ENCODE peak calls at places on chromosomes 2 and 18, in eight cellular contexts. P, M, D, F, B, W, Y and U are unnamed samples.

GRCh38 chr2:168948621-168949212 is 47.6 kb downstream of the G6PC2 start:
- DNase-seq in P (no peak), M (no peak), D (no peak), F (no peak), B (no peak), W (no peak), Y (no peak), U (no peak)

GRCh38 chr2:220932041-220932440 is 640.1 kb downstream of the EPHA4 start:
- DNase-seq in P (no peak), M (no peak), D (no peak), F (no peak), B (no peak), W (no peak), Y (no peak), U (no peak)

GRCh38 chr2:27638709-27639108 is 9.9 kb downstream of the GPN1 start:
- DNase-seq in P (no peak), M (no peak), D (no peak), F (no peak), B (no peak), W (no peak), Y (no peak), U (no peak)

GRCh38 chr18:56747032-56747658 is 96.0 kb downstream of the WDR7 start:
- DNase-seq in P (no peak), M (no peak), D (no peak), F (no peak), B (no peak), W (no peak), Y (no peak), U (no peak)

GRCh38 chr18:54222922-54223567 is 1.4 kb downstream of the MBD2 start:
- DNase-seq in P (no peak), M (peak; percentile 29), D (no peak), F (peak; percentile 32), B (no peak), W (no peak), Y (no peak), U (no peak)

GRCh38 chr2:101022221-101022620 is 20.1 kb downstream of the RPL31 start:
- DNase-seq in P (no peak), M (no peak), D (peak; percentile 48), F (no peak), B (no peak), W (no peak), Y (no peak), U (no peak)

GRCh38 chr2:217625475-217626245 is 377.1 kb downstream of the TNS1 start:
- DNase-seq in P (no peak), M (no peak), D (no peak), F (no peak), B (no peak), W (no peak), Y (no peak), U (no peak)

GRCh38 chr2:165874445-165875039 is 79.0 kb downstream of the TTC21B start:
- DNase-seq in P (no peak), M (peak; percentile 49), D (no peak), F (no peak), B (no peak), W (no peak), Y (no peak), U (no peak)

GRCh38 chr2:226031078-226031937 is 631.8 kb downstream of the NYAP2 start:
- DNase-seq in P (peak; percentile 79), M (peak; percentile 37), D (peak; percentile 67), F (peak; percentile 40), B (peak; percentile 45), W (peak; percentile 52), Y (peak; percentile 75), U (peak; percentile 86)

GRCh38 chr18:32299489-32299888 is 109.7 kb downstream of the MEP1B start:
- DNase-seq in P (no peak), M (no peak), D (no peak), F (no peak), B (no peak), W (no peak), Y (no peak), U (no peak)

GRCh38 chr2:7676714-7677113 is 759.5 kb downstream of the RNF144A start:
- DNase-seq in P (no peak), M (no peak), D (no peak), F (no peak), B (no peak), W (no peak), Y (no peak), U (no peak)

GRCh38 chr18:23568265-23568664 is 18.0 kb downstream of the NPC1 start:
- DNase-seq in P (no peak), M (no peak), D (no peak), F (no peak), B (no peak), W (no peak), Y (no peak), U (no peak)

GRCh38 chr2:109437325-109438090 is 176.3 kb downstream of the SEPTIN10 start:
- DNase-seq in P (peak; percentile 35), M (no peak), D (no peak), F (no peak), B (no peak), W (no peak), Y (no peak), U (no peak)

GRCh38 chr2:29293830-29294438 is 178.7 kb downstream of the CLIP4 start:
- DNase-seq in P (no peak), M (no peak), D (no peak), F (no peak), B (no peak), W (no peak), Y (no peak), U (no peak)

GRCh38 chr2:215849771-215850170 is 163.6 kb downstream of the MREG start:
- DNase-seq in P (no peak), M (no peak), D (no peak), F (no peak), B (no peak), W (no peak), Y (no peak), U (no peak)

GRCh38 chr18:6714027-6714426 is 15.5 kb upstream of the ARHGAP28 start:
- DNase-seq in P (no peak), M (no peak), D (no peak), F (no peak), B (no peak), W (no peak), Y (no peak), U (no peak)

GRCh38 chr2:240449764-240450531 is 14.5 kb downstream of the GPC1 start:
- DNase-seq in P (no peak), M (peak; percentile 8), D (no peak), F (no peak), B (no peak), W (no peak), Y (no peak), U (no peak)

GRCh38 chr2:45028276-45028675 is 19.0 kb upstream of the SIX2 start:
- DNase-seq in P (no peak), M (no peak), D (no peak), F (no peak), B (no peak), W (no peak), Y (no peak), U (no peak)

GRCh38 chr2:9331704-9332103 is 91.6 kb downstream of the ITGB1BP1 start:
- DNase-seq in P (no peak), M (no peak), D (no peak), F (no peak), B (no peak), W (no peak), Y (no peak), U (no peak)

GRCh38 chr2:64622443-64623231 is 31.1 kb downstream of the SERTAD2 start:
- DNase-seq in P (peak; percentile 59), M (no peak), D (no peak), F (no peak), B (no peak), W (no peak), Y (no peak), U (no peak)

GRCh38 chr2:9745153-9745899 is 97.9 kb upstream of the TAF1B start:
- DNase-seq in P (no peak), M (no peak), D (no peak), F (no peak), B (no peak), W (no peak), Y (no peak), U (no peak)

GRCh38 chr2:207258191-207258991 is 92.6 kb upstream of the KLF7 start:
- DNase-seq in P (peak; percentile 95), M (no peak), D (no peak), F (no peak), B (peak; percentile 54), W (peak; percentile 33), Y (no peak), U (peak; percentile 92)

GRCh38 chr2:72723769-72724370 is 102.0 kb downstream of the EXOC6B start:
- DNase-seq in P (no peak), M (no peak), D (no peak), F (no peak), B (no peak), W (no peak), Y (no peak), U (no peak)

GRCh38 chr2:229376866-229377265 is 105.8 kb upstream of the PID1 start:
- DNase-seq in P (no peak), M (no peak), D (no peak), F (no peak), B (no peak), W (no peak), Y (no peak), U (no peak)

GRCh38 chr2:228697456-228697855 is 516.0 kb upstream of the SPHKAP start:
- DNase-seq in P (no peak), M (no peak), D (no peak), F (no peak), B (no peak), W (no peak), Y (no peak), U (no peak)

GRCh38 chr2:20141056-20141762 is 83.7 kb downstream of the SDC1 start:
- DNase-seq in P (peak; percentile 86), M (no peak), D (no peak), F (no peak), B (peak; percentile 7), W (no peak), Y (no peak), U (no peak)

GRCh38 chr18:22318745-22319407 is 98.8 kb downstream of the CTAGE1 start:
- DNase-seq in P (no peak), M (no peak), D (no peak), F (no peak), B (no peak), W (no peak), Y (no peak), U (no peak)

GRCh38 chr18:22871809-22872525 is 61.2 kb upstream of the RBBP8 start:
- DNase-seq in P (no peak), M (peak; percentile 50), D (no peak), F (no peak), B (no peak), W (no peak), Y (no peak), U (no peak)

GRCh38 chr2:74325815-74326214 is 17.4 kb downstream of the SLC4A5 start:
- DNase-seq in P (no peak), M (no peak), D (no peak), F (no peak), B (no peak), W (no peak), Y (no peak), U (no peak)

GRCh38 chr2:229392214-229392613 is 121.1 kb upstream of the PID1 start:
- DNase-seq in P (no peak), M (no peak), D (no peak), F (no peak), B (no peak), W (no peak), Y (no peak), U (no peak)

GRCh38 chr2:68880213-68880612 is 9.0 kb upstream of the BMP10 start:
- DNase-seq in P (no peak), M (no peak), D (no peak), F (no peak), B (no peak), W (no peak), Y (no peak), U (no peak)